ENCODE peak calls at places on chromosome 22, in seven cellular contexts. V is transverse colon, A is ovary, R is K562, W is A549, Q is stomach, S is suprapubic skin. C is an unnamed sample.

GRCh38 chr22:41917906-41918791 is 3.3 kb upstream of the SHISA8 start:
- DNase-seq in V (peak; percentile 64), A (no peak), R (no peak), W (peak; percentile 51), Q (peak; percentile 58), S (no peak), C (peak; percentile 32)

GRCh38 chr22:29268511-29269229 is 602 bp downstream of the EWSR1 start:
- DNase-seq in V (peak; percentile 60), A (peak; percentile 81), R (peak; percentile 69), W (peak; percentile 33), Q (peak; percentile 61), S (peak; percentile 83), C (peak; percentile 44)

GRCh38 chr22:17401728-17402127 is 32.5 kb downstream of the CECR2 start:
- DNase-seq in V (no peak), A (no peak), R (no peak), W (no peak), Q (no peak), S (no peak), C (no peak)

GRCh38 chr22:40951795-40952602 is 821 bp downstream of the RBX1 start:
- DNase-seq in V (no peak), A (no peak), R (no peak), W (no peak), Q (no peak), S (no peak), C (no peak)

GRCh38 chr22:22865311-22866072 is 22.1 kb upstream of the IGLL5 start:
- DNase-seq in V (peak; percentile 58), A (no peak), R (peak; percentile 42), W (no peak), Q (no peak), S (no peak), C (no peak)

GRCh38 chr22:44181033-44181911 is 547 bp downstream of the PARVG start:
- DNase-seq in V (peak; percentile 53), A (no peak), R (no peak), W (no peak), Q (peak; percentile 43), S (no peak), C (no peak)

GRCh38 chr22:37650463-37651136 is 7.9 kb upstream of the PDXP start:
- DNase-seq in V (no peak), A (no peak), R (no peak), W (no peak), Q (no peak), S (no peak), C (no peak)

GRCh38 chr22:46864314-46865051 is 102.0 kb downstream of the TBC1D22A start:
- DNase-seq in V (no peak), A (no peak), R (no peak), W (no peak), Q (no peak), S (no peak), C (no peak)

GRCh38 chr22:38204784-38205183 is 3.0 kb downstream of the MAFF start:
- DNase-seq in V (no peak), A (no peak), R (no peak), W (no peak), Q (no peak), S (peak; percentile 61), C (no peak)

GRCh38 chr22:28112548-28113043 is 193.5 kb upstream of the PITPNB start:
- DNase-seq in V (no peak), A (no peak), R (peak; percentile 28), W (peak; percentile 47), Q (no peak), S (peak; percentile 65), C (peak; percentile 22)

GRCh38 chr22:17074648-17075002 is 10.2 kb upstream of the IL17RA start:
- DNase-seq in V (no peak), A (no peak), R (no peak), W (no peak), Q (no peak), S (no peak), C (no peak)

GRCh38 chr22:47163876-47164513 is 401.5 kb downstream of the TBC1D22A start:
- DNase-seq in V (peak; percentile 3), A (no peak), R (no peak), W (no peak), Q (no peak), S (peak; percentile 66), C (no peak)

GRCh38 chr22:47192651-47193437 is 430.4 kb downstream of the TBC1D22A start:
- DNase-seq in V (peak; percentile 84), A (no peak), R (peak; percentile 82), W (peak; percentile 74), Q (peak; percentile 25), S (peak; percentile 59), C (peak; percentile 8)

GRCh38 chr22:24418786-24419479 is 8.5 kb upstream of the ADORA2A start:
- DNase-seq in V (no peak), A (no peak), R (no peak), W (no peak), Q (no peak), S (no peak), C (no peak)

GRCh38 chr22:40043086-40043485 is 48.3 kb downstream of the FAM83F start:
- DNase-seq in V (peak; percentile 52), A (peak; percentile 43), R (no peak), W (no peak), Q (no peak), S (peak; percentile 84), C (no peak)

GRCh38 chr22:36384766-36385400 is 2.9 kb downstream of the MYH9 start:
- DNase-seq in V (no peak), A (no peak), R (no peak), W (no peak), Q (no peak), S (no peak), C (no peak)

GRCh38 chr22:30430933-30431332 is 5.4 kb downstream of the MTFP1 start:
- DNase-seq in V (no peak), A (no peak), R (no peak), W (peak; percentile 27), Q (no peak), S (no peak), C (no peak)
- TF ChIP-seq CTCF in V (no peak), A (no peak), R (peak; percentile 30), W (no peak), Q (no peak), S (no peak), C (no peak)

DNA sequence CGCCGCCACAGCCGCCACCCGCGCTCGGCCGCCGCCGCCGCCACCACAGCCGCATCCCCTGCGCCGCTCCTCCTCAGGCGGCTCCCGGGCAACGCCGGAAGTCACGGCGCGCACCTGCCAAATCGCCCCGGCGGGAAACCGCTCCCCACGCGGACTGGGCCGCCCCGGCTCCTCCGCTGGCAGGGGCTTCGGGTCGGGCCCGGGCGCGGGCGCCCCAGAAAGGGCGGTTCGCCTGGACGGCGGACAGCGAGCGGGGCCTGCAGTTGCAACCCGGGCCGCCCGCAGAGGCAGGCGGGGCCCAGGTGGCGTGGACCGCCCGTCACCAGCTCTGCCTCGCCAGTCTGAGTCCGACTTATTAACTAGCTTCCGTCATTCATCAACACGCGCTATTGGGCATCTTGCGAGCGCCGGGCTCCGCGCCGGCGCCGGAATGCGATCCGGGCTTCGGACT is at the start of gene HIRA:
- DNase-seq in V (peak; percentile 82), A (peak; percentile 81), R (peak; percentile 95), W (peak; percentile 80), Q (peak; percentile 84), S (peak; percentile 90), C (peak; percentile 53)
- TF ChIP-seq EP300 in V (no peak), A (no peak), R (peak; percentile 70), W (no peak), Q (no peak), S (no peak), C (no peak)

GRCh38 chr22:20999350-21000214 is 2.3 kb downstream of the THAP7 start:
- DNase-seq in V (no peak), A (no peak), R (no peak), W (no peak), Q (no peak), S (no peak), C (no peak)

GRCh38 chr22:20998411-20999336 is 3.2 kb downstream of the THAP7 start:
- DNase-seq in V (no peak), A (no peak), R (no peak), W (no peak), Q (no peak), S (no peak), C (no peak)

GRCh38 chr22:21000987-21001600 is 824 bp downstream of the THAP7 start:
- DNase-seq in V (no peak), A (no peak), R (no peak), W (no peak), Q (no peak), S (no peak), C (peak; percentile 29)

GRCh38 chr22:21001601-21002325 is at the start of gene THAP7:
- DNase-seq in V (peak; percentile 97), A (peak; percentile 97), R (peak; percentile 100), W (peak; percentile 92), Q (peak; percentile 97), S (peak; percentile 97), C (peak; percentile 95)

DNA sequence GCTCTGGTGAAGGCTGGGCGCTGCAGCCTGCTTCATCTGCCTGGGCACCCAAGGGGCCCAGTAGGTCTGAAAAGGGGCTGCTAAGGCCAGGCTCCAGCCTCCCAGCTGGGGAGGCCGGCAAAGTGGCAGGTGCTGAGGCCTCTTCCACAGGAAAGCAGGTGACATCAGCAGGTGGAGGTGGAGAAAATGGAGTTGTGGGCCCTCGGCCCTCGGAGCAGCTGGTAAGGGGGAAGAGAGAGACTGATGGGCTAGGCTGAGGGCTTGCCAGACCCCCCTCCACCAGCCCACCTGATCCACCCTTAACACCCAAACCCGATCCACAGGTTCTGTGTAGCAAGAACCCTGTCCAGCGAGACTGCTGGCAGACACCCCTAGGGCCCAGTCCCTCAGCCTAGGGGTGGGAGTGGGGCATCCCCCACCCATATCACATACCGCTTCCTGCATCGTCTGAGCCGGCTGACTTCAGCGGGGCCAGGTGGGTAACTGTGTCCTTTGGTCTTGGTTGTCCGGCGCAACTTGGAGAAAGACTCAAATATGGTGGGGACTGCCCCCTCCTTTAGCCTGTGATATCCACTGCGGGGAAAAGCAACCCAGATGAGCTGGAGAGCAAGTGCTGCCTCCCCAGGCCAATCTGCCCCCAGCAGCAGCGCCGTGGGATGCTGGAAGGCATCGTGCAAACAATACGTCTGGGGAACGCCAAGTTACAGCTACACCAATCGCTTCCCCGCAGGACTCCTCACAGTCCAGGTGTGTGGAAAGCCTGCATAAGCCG is 1.5 kb downstream of the THAP7 start:
- DNase-seq in V (no peak), A (no peak), R (no peak), W (no peak), Q (no peak), S (no peak), C (no peak)
- TF ChIP-seq CTCF in V (no peak), A (no peak), R (peak; percentile 48), W (no peak), Q (no peak), S (no peak), C (no peak)

DNA sequence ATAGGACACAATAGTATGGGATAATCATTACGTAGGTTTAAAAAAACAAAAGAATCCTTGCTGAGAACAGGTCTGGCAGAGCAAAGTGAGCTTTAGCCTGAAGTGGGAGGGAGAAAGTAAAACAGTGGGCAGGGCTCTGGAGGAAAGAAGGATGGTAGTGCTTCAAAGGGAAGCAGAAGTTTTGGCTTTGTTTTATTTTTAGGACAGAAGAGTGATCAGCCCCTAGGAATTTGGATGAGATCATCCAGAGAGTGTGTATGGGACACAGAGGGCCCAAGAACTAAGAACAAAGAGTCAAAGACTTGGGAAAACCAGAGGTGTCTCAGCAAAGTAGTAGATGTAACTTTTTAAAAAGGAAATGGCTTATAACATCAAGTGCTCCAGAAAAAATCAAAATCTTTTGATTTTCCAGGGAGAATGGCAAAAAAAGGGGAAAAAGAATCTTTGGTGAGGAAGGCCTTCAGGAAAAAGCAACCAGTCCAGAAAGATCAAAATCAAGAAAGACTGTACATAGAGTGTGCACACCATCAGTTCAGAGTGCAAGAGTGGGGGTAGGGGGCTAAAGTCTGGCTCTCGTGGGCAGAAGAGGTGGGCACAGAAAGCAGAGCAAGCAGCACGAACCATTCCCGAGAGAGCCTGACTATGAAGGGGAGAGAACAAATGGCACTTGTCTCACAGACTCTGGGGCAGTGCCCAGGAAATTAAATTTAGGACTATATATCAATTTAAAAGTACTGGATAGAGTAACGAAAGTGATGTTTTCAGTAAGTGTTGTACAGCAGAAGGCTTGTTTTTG is 30.1 kb downstream of the MAPK1 start:
- DNase-seq in V (no peak), A (no peak), R (no peak), W (peak; percentile 22), Q (no peak), S (no peak), C (no peak)
- TF ChIP-seq EP300 in V (no peak), A (no peak), R (no peak), W (no peak), Q (no peak), S (no peak), C (no peak)